ENCODE peak calls at places on chromosomes 4 and X, in six cellular contexts. E is brain microvascular endothelial cell; Y is stimulated activated CD4-positive, alpha-beta T cell treated with anti-CD3 and anti-CD28 coated beads, TNF-alpha, amount 100 ng/mL, for 24 hours; H is SK-MEL-5; L is tibial nerve; V is Right ventricle myocardium superior. B is an unnamed sample.

GRCh38 chr4:108113229-108113628 is 55.5 kb downstream of the LEF1 start:
- DNase-seq in H (no peak), Y (peak; percentile 20), L (no peak), E (no peak), V (no peak), B (no peak)

GRCh38 chrX:119622356-119623232 is 16.4 kb upstream of the NKRF start:
- DNase-seq in L (no peak), E (peak; percentile 50), Y (no peak), H (no peak), V (peak; percentile 44), B (no peak)

GRCh38 chrX:896256-896655 is 265.7 kb downstream of the SHOX start:
- DNase-seq in Y (no peak), L (no peak), E (no peak), H (no peak), V (no peak), B (no peak)

GRCh38 chr4:77193511-77194236 is 36.7 kb downstream of the CCNG2 start:
- DNase-seq in V (peak; percentile 76), H (no peak), Y (peak; percentile 72), L (peak; percentile 28), E (no peak), B (peak; percentile 41)

GRCh38 chrX:97806238-97806637 is 922.5 kb downstream of the RPA4 start:
- DNase-seq in L (no peak), V (no peak), Y (no peak), H (no peak), E (no peak), B (no peak)

GRCh38 chr4:72895408-72895807 is 174.1 kb downstream of the COX18 start:
- DNase-seq in H (no peak), E (no peak), L (no peak), Y (no peak), V (no peak), B (no peak)

GRCh38 chr4:41069268-41069667 is 145.1 kb downstream of the APBB2 start:
- DNase-seq in L (no peak), E (no peak), Y (no peak), H (no peak), V (no peak), B (no peak)

GRCh38 chr4:7358100-7358735 is 76.5 kb downstream of the PSAPL1 start:
- DNase-seq in E (peak; percentile 84), Y (no peak), V (peak; percentile 63), H (peak; percentile 11), L (no peak), B (peak; percentile 80)

GRCh38 chr4:21763865-21764264 is 184.7 kb downstream of the KCNIP4 start:
- DNase-seq in Y (no peak), L (no peak), V (no peak), E (no peak), H (no peak), B (no peak)

GRCh38 chr4:47749858-47750257 is 88.0 kb downstream of the CORIN start:
- DNase-seq in E (no peak), L (no peak), Y (no peak), H (no peak), V (no peak), B (no peak)

GRCh38 chr4:118969359-118969758 is 80.7 kb downstream of the SYNPO2 start:
- DNase-seq in V (peak; percentile 56), E (peak; percentile 70), Y (no peak), L (peak; percentile 35), H (peak; percentile 74), B (no peak)

GRCh38 chrX:69616520-69617203 is 749 bp downstream of the EDA start:
- DNase-seq in V (peak; percentile 47), Y (peak; percentile 4), H (no peak), E (no peak), L (no peak), B (peak; percentile 43)

GRCh38 chr4:13678186-13678924 is 50.8 kb upstream of the BOD1L1 start:
- DNase-seq in H (no peak), L (no peak), E (peak; percentile 55), V (no peak), Y (no peak), B (no peak)

GRCh38 chrX:101062171-101062570 is 10.3 kb upstream of the TRMT2B start:
- DNase-seq in H (no peak), L (no peak), E (no peak), Y (no peak), V (no peak), B (no peak)

GRCh38 chrX:9189286-9189685 is 155.4 kb upstream of the FAM9B start:
- DNase-seq in H (no peak), Y (no peak), L (no peak), E (no peak), V (no peak), B (no peak)

GRCh38 chr4:111605111-111605510 is 540.1 kb upstream of the FAM241A start:
- DNase-seq in H (no peak), V (no peak), L (no peak), E (no peak), Y (no peak), B (no peak)

GRCh38 chr4:104860227-104861123 is 286.2 kb upstream of the TET2 start:
- DNase-seq in E (peak; percentile 59), L (peak; percentile 33), H (peak; percentile 81), Y (peak; percentile 21), V (no peak), B (peak; percentile 50)

GRCh38 chrX:148416142-148416541 is 84.3 kb upstream of the AFF2 start:
- DNase-seq in H (no peak), Y (no peak), E (no peak), L (no peak), V (no peak), B (no peak)

B was measured in dorsolateral prefrontal cortex.